ENCODE peak calls at places on chromosome 11, in seven cellular contexts. V is osteocyte, I is endodermal cell, O is endothelial cell, F is HFFc6, W is lung, T is progenitor cell of endocrine pancreas. Q is an unnamed sample.

GRCh38 chr11:36333897-36334296 is 37.8 kb downstream of the PRR5L start:
- DNase-seq in V (no peak), I (peak), O (no peak), F (peak), W (no peak), T (no peak), Q (no peak)

GRCh38 chr11:29634248-29634647 is 382.6 kb downstream of the KCNA4 start:
- DNase-seq in V (no peak), I (no peak), O (no peak), F (no peak), W (no peak), T (no peak), Q (no peak)

GRCh38 chr11:88632163-88632562 is 294.6 kb upstream of the CTSC start:
- DNase-seq in V (no peak), I (no peak), O (no peak), F (no peak), W (no peak), T (no peak), Q (no peak)

GRCh38 chr11:122189259-122189658 is 73.2 kb upstream of the BLID start:
- DNase-seq in V (no peak), I (no peak), O (no peak), F (peak), W (no peak), T (no peak), Q (no peak)

GRCh38 chr11:65471410-65471762 is 27.5 kb upstream of the MALAT1 start:
- DNase-seq in V (no peak), I (peak), O (peak), F (peak), W (peak), T (peak), Q (no peak)

GRCh38 chr11:66115638-66116410 is 45.8 kb downstream of the PACS1 start:
- DNase-seq in V (peak), I (no peak), O (no peak), F (no peak), W (no peak), T (no peak), Q (no peak)

GRCh38 chr11:2791139-2791520 is 91.3 kb upstream of the KCNQ1OT1 start:
- DNase-seq in V (peak), I (peak), O (no peak), F (no peak), W (no peak), T (no peak), Q (no peak)

GRCh38 chr11:62671604-62672528 is at the start of the genes LBHD1 and UQCC3:
- DNase-seq in V (peak), I (peak), O (peak), F (peak), W (peak), T (peak), Q (peak)

GRCh38 chr11:102793677-102794290 is 4.2 kb downstream of the MMP1 start:
- DNase-seq in V (no peak), I (no peak), O (no peak), F (no peak), W (no peak), T (no peak), Q (no peak)

GRCh38 chr11:73114835-73115220 is 27.3 kb downstream of the FCHSD2 start:
- DNase-seq in V (no peak), I (no peak), O (no peak), F (no peak), W (no peak), T (no peak), Q (no peak)

GRCh38 chr11:9609841-9610240 is 36.4 kb downstream of the WEE1 start:
- DNase-seq in V (no peak), I (peak), O (no peak), F (no peak), W (no peak), T (no peak), Q (no peak)

GRCh38 chr11:72841397-72841796 is 27.2 kb downstream of the ATG16L2 start:
- DNase-seq in V (no peak), I (no peak), O (no peak), F (no peak), W (no peak), T (no peak), Q (no peak)

GRCh38 chr11:129593098-129593497 is 217.4 kb downstream of the BARX2 start:
- DNase-seq in V (no peak), I (peak), O (no peak), F (no peak), W (peak), T (no peak), Q (peak)

GRCh38 chr11:128550967-128551522 is 36.3 kb downstream of the ETS1 start:
- DNase-seq in V (no peak), I (no peak), O (no peak), F (no peak), W (no peak), T (no peak), Q (no peak)

GRCh38 chr11:85407648-85408047 is 219.5 kb downstream of the DLG2 start:
- DNase-seq in V (no peak), I (no peak), O (no peak), F (no peak), W (no peak), T (no peak), Q (no peak)

GRCh38 chr11:66915866-66916265 is 42.3 kb downstream of the PC start:
- DNase-seq in V (no peak), I (no peak), O (no peak), F (no peak), W (no peak), T (no peak), Q (no peak)

GRCh38 chr11:12261551-12261950 is 115.8 kb upstream of the PARVA start:
- DNase-seq in V (no peak), I (no peak), O (no peak), F (no peak), W (no peak), T (no peak), Q (no peak)

GRCh38 chr11:11980841-11981308 is 27.6 kb downstream of the DKK3 start:
- DNase-seq in V (no peak), I (peak), O (no peak), F (no peak), W (no peak), T (no peak), Q (peak)

GRCh38 chr11:72352859-72353551 is 81.3 kb downstream of the CLPB start:
- DNase-seq in V (no peak), I (peak), O (peak), F (peak), W (no peak), T (no peak), Q (no peak)

GRCh38 chr11:72735495-72736027 is 16.6 kb downstream of the ARAP1 start:
- DNase-seq in V (no peak), I (peak), O (peak), F (peak), W (no peak), T (no peak), Q (no peak)

GRCh38 chr11:117823294-117823940 is 1.1 kb downstream of the FXYD2 start:
- DNase-seq in V (no peak), I (peak), O (no peak), F (no peak), W (no peak), T (no peak), Q (no peak)

GRCh38 chr11:2775626-2776350 is 76.0 kb upstream of the KCNQ1OT1 start:
- DNase-seq in V (peak), I (peak), O (peak), F (no peak), W (peak), T (peak), Q (peak)

GRCh38 chr11:64969209-64969608 is 2.7 kb downstream of the MAJIN start:
- DNase-seq in V (no peak), I (no peak), O (no peak), F (peak), W (no peak), T (no peak), Q (no peak)

GRCh38 chr11:7577883-7578242 is 64.1 kb downstream of the PPFIBP2 start:
- DNase-seq in V (no peak), I (no peak), O (peak), F (peak), W (no peak), T (no peak), Q (no peak)

GRCh38 chr11:12159351-12160099 is 49.1 kb downstream of the MICAL2 start:
- DNase-seq in V (no peak), I (peak), O (no peak), F (peak), W (no peak), T (no peak), Q (peak)

GRCh38 chr11:110891411-110891810 is 179.2 kb upstream of the ARHGAP20 start:
- DNase-seq in V (no peak), I (no peak), O (no peak), F (peak), W (no peak), T (no peak), Q (no peak)

GRCh38 chr11:78981153-78981552 is 406.5 kb upstream of the NARS2 start:
- DNase-seq in V (no peak), I (no peak), O (no peak), F (no peak), W (no peak), T (no peak), Q (no peak)

GRCh38 chr11:113885897-113886296 is 10.5 kb upstream of the USP28 start:
- DNase-seq in V (no peak), I (peak), O (no peak), F (no peak), W (no peak), T (no peak), Q (no peak)

DNA sequence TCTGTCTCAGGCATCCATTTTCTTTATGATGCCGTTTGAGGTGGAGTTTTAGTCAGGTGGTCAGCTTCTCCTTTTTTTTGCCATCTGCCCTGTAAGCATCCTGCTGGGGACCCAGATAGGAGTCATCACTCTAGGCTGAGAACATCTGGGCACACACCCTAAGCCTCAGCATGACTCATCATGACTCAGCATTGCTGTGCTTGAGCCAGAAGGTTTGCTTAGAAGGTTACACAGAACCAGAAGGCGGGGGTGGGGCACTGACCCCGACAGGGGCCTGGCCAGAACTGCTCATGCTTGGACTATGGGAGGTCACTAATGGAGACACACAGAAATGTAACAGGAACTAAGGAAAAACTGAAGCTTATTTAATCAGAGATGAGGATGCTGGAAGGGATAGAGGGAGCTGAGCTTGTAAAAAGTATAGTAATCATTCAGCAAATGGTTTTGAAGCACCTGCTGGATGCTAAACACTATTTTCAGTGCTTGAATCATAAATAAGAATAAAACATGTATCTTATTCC is 10.9 kb upstream of the HBE1 start:
- DNase-seq in V (peak), I (peak), O (no peak), F (peak), W (peak), T (no peak), Q (peak)
- TF ChIP-seq CTCF in V (no peak), I (no peak), O (no peak), F (no peak), W (no peak), T (no peak), Q (no peak)

GRCh38 chr11:27701262-27702105 is 1.2 kb upstream of the BDNF start:
- DNase-seq in V (peak), I (no peak), O (no peak), F (peak), W (no peak), T (no peak), Q (no peak)
- TF ChIP-seq CTCF in V (peak), I (no peak), O (no peak), F (peak), W (no peak), T (peak), Q (no peak)

GRCh38 chr11:106224172-106224571 is 146.7 kb downstream of the AASDHPPT start:
- DNase-seq in V (no peak), I (no peak), O (no peak), F (no peak), W (no peak), T (no peak), Q (no peak)
- TF ChIP-seq CTCF in V (no peak), I (peak), O (no peak), F (no peak), W (no peak), T (no peak), Q (no peak)

GRCh38 chr11:91776660-91777059 is 448.0 kb upstream of the FAT3 start:
- DNase-seq in V (no peak), I (no peak), O (no peak), F (no peak), W (no peak), T (no peak), Q (no peak)

GRCh38 chr11:91768783-91769182 is 455.8 kb upstream of the FAT3 start:
- DNase-seq in V (no peak), I (no peak), O (no peak), F (no peak), W (no peak), T (no peak), Q (no peak)

GRCh38 chr11:91778758-91779157 is 445.9 kb upstream of the FAT3 start:
- DNase-seq in V (no peak), I (no peak), O (no peak), F (no peak), W (no peak), T (no peak), Q (no peak)

DNA sequence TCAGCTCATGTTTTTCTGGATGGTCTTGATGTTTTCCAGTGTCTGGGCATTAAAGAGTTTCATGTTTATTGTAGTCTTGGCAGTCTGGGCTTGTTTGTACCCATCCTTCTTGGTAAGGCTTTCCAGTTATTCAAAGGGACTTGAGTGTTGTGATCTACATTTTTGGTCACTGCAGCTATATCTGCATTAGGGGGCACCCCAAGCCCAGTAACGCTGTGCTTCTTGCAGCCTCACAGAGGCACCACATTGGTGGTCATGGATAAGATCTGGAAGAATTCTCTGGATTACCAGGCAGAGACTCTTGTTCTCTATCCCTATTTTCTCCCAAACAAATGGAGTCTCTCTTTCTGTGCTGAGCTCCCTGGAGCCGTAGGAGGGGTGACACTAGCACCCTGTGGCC is 451.5 kb upstream of the FAT3 start:
- DNase-seq in V (no peak), I (peak), O (peak), F (no peak), W (no peak), T (no peak), Q (no peak)
- TF ChIP-seq CTCF in V (no peak), I (peak), O (no peak), F (no peak), W (no peak), T (peak), Q (no peak)

GRCh38 chr11:22635689-22636088 is 10.1 kb upstream of the FANCF start:
- DNase-seq in V (no peak), I (peak), O (no peak), F (no peak), W (no peak), T (no peak), Q (no peak)

GRCh38 chr11:22634897-22635629 is 9.4 kb upstream of the FANCF start:
- DNase-seq in V (no peak), I (peak), O (no peak), F (no peak), W (no peak), T (no peak), Q (no peak)

GRCh38 chr11:22633354-22633902 is 7.8 kb upstream of the FANCF start:
- DNase-seq in V (no peak), I (peak), O (no peak), F (no peak), W (no peak), T (no peak), Q (no peak)
- TF ChIP-seq CTCF in V (no peak), I (peak), O (peak), F (peak), W (no peak), T (no peak), Q (no peak)

DNA sequence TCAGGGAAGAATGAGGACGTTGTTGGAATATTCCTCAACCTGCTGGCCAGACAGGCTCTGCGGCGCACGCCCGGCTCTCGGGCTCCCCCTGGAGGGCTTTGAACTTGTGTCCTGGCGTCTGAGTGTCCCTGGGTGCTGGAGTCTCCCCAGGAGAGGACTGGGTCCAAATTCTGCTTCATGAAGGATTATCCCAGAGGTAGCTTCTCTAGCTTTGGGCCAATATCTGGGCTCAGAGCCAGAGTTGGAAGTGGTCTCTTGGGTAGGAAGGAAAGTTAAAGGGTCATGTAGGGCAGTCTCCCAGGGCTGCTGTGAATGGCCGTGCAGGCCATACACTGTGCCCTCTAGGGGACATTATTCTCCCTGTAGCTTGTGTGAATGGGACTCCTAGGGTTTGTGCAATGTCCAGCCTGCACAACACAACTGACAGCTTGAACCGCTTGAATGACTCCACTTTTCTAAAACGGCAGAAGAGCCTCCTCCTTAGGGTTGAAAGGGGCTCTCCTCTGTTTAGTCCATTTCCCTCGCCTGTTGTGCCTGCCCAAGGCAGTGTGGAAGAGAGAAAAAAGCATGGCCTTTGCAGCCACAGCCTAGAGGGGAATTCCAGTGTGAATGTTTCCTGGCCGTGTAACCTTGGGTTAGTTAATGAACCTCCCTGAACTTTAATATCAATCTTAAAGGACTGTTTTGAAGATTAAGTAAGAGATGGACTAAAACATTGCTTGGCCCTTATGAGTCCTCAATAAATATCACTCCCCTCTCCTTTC is 111.1 kb upstream of the THY1 start:
- DNase-seq in V (peak), I (peak), O (peak), F (peak), W (peak), T (peak), Q (peak)
- TF ChIP-seq CTCF in V (peak), I (peak), O (peak), F (peak), W (peak), T (peak), Q (peak)

GRCh38 chr11:119295178-119295577 is 21.8 kb downstream of the MCAM start:
- DNase-seq in V (no peak), I (no peak), O (no peak), F (no peak), W (no peak), T (no peak), Q (no peak)
- TF ChIP-seq CTCF in V (no peak), I (peak), O (no peak), F (peak), W (no peak), T (no peak), Q (no peak)

GRCh38 chr11:14127679-14128078 is 165.2 kb downstream of the SPON1 start:
- DNase-seq in V (no peak), I (no peak), O (no peak), F (no peak), W (no peak), T (no peak), Q (no peak)
- TF ChIP-seq CTCF in V (no peak), I (peak), O (no peak), F (no peak), W (no peak), T (no peak), Q (no peak)

GRCh38 chr11:70437111-70437784 is 38.9 kb downstream of the CTTN start:
- DNase-seq in V (no peak), I (no peak), O (no peak), F (no peak), W (no peak), T (no peak), Q (no peak)

GRCh38 chr11:70443043-70444030 is 45.0 kb downstream of the CTTN start:
- DNase-seq in V (no peak), I (peak), O (no peak), F (no peak), W (no peak), T (no peak), Q (no peak)

GRCh38 chr11:70435765-70436500 is 37.6 kb downstream of the CTTN start:
- DNase-seq in V (no peak), I (no peak), O (no peak), F (no peak), W (no peak), T (no peak), Q (no peak)

GRCh38 chr11:70436501-70436860 is 38.2 kb downstream of the CTTN start:
- DNase-seq in V (no peak), I (no peak), O (no peak), F (no peak), W (no peak), T (no peak), Q (no peak)

DNA sequence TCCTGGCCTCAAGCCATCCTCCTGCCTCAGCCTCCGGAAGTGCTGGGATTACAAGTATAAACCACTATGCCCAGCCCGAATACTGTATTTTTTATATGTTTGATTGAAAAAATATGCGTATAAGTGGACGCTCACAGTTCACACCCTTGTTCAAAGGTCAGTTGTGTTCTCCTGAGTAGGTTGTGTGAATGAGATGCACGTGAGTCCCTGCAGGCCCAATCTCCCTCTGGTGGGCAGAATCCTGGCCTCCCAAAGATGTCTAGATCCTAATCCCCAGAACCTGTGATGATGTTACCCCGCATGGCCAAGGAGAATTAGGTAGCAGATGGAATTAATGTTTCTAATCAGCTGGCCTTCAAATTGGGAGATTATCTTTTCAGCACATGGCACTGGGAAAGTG is 41.9 kb downstream of the CTTN start:
- DNase-seq in V (no peak), I (no peak), O (no peak), F (no peak), W (no peak), T (no peak), Q (no peak)
- TF ChIP-seq CTCF in V (no peak), I (peak), O (no peak), F (peak), W (no peak), T (no peak), Q (no peak)